ENCODE peak calls at places on chromosomes 2 and 18, in six cellular contexts. L, M, G, V, J and E are unnamed samples.

GRCh38 chr2:1750935-1751767 is 6.8 kb upstream of the PXDN start:
- DNase-seq in L (peak; percentile 47), M (peak; percentile 65), G (peak; percentile 74), V (peak; percentile 89), J (peak; percentile 65), E (peak; percentile 62)

GRCh38 chr2:44247924-44248323 is 27.4 kb upstream of the SLC3A1 start:
- DNase-seq in L (peak; percentile 23), M (no peak), G (no peak), V (no peak), J (no peak), E (no peak)

GRCh38 chr2:241947876-241948275 is 78.3 kb downstream of the RTP5 start:
- DNase-seq in L (no peak), M (no peak), G (no peak), V (no peak), J (no peak), E (no peak)

GRCh38 chr2:113157108-113157896 is 16.5 kb upstream of the PSD4 start:
- DNase-seq in L (peak; percentile 72), M (no peak), G (peak; percentile 81), V (peak; percentile 85), J (peak; percentile 77), E (peak; percentile 81)

GRCh38 chr2:99879481-99879880 is 262.9 kb downstream of the AFF3 start:
- DNase-seq in L (no peak), M (no peak), G (no peak), V (peak; percentile 44), J (no peak), E (no peak)

GRCh38 chr2:127695491-127696472 is 5.5 kb upstream of the SFT2D3 start:
- DNase-seq in L (no peak), M (no peak), G (peak; percentile 37), V (peak; percentile 50), J (peak; percentile 58), E (peak; percentile 75)

GRCh38 chr2:170743530-170744239 is 26.5 kb upstream of the ERICH2 start:
- DNase-seq in L (peak; percentile 93), M (no peak), G (no peak), V (no peak), J (no peak), E (no peak)

GRCh38 chr2:189274412-189274811 is 94.9 kb upstream of the COL5A2 start:
- DNase-seq in L (no peak), M (no peak), G (no peak), V (no peak), J (no peak), E (no peak)

GRCh38 chr18:77749189-77749588 is 499.5 kb downstream of the GALR1 start:
- DNase-seq in L (peak; percentile 26), M (no peak), G (no peak), V (no peak), J (no peak), E (no peak)

GRCh38 chr18:59818769-59819168 is 81.0 kb upstream of the PMAIP1 start:
- DNase-seq in L (no peak), M (no peak), G (no peak), V (no peak), J (no peak), E (no peak)

DNA sequence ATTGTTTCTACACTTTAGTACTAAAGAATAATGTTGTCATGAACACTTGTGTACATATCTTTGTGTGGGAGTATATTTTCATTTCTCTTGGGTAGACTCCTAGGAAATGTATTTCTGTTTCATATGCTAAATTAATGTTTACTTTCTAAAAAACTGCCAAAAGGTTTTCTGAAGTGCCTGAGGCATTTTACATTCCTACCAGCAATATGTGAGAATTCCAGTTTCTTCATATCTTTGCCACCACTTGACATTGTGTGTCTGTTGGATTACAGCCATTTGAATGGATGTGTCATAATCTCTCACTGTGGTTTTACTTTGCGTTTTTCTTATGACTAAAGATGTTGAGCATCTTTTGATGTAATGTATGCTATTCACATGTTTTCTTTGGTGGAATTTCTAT is 428.2 kb upstream of the KCNH7 start:
- DNase-seq in L (no peak), M (no peak), G (no peak), V (no peak), J (no peak), E (no peak)
- H3K27me3 ChIP-seq in L (no peaks in the 10 kb centered on the region), M (no peaks in the 10 kb centered on the region), G (no peaks in the 10 kb centered on the region), V (no peaks in the 10 kb centered on the region), J (no peaks in the 10 kb centered on the region), E (no peaks in the 10 kb centered on the region)

GRCh38 chr2:130765464-130765863 is 10.1 kb downstream of the AMER3 start:
- DNase-seq in L (no peak), M (no peak), G (no peak), V (no peak), J (no peak), E (no peak)
- TF ChIP-seq POLR2A in L (no peak), M (no peak), G (no peak), V (no peak), J (no peak), E (no peak)

GRCh38 chr2:176074919-176075425 is 8.8 kb downstream of the EVX2 start:
- DNase-seq in L (no peak), M (no peak), G (no peak), V (no peak), J (no peak), E (no peak)

GRCh38 chr2:176075476-176075875 is 8.3 kb downstream of the EVX2 start:
- DNase-seq in L (no peak), M (no peak), G (no peak), V (no peak), J (no peak), E (no peak)

GRCh38 chr2:176072951-176073904 is 10.5 kb downstream of the EVX2 start:
- DNase-seq in L (no peak), M (no peak), G (no peak), V (no peak), J (no peak), E (no peak)

GRCh38 chr2:176071330-176072291 is 12.2 kb downstream of the EVX2 start:
- DNase-seq in L (no peak), M (no peak), G (no peak), V (no peak), J (no peak), E (no peak)

GRCh38 chr2:176072292-176072669 is 11.5 kb downstream of the EVX2 start:
- DNase-seq in L (no peak), M (no peak), G (no peak), V (no peak), J (no peak), E (no peak)
- H3K27me3 ChIP-seq in L (peaks cover 76% of the 10 kb centered on the region), M (peaks cover 4% of the 10 kb centered on the region), G (peaks cover 11% of the 10 kb centered on the region), V (peaks cover 77% of the 10 kb centered on the region), J (peaks cover 100% of the 10 kb centered on the region), E (no peaks in the 10 kb centered on the region)

DNA sequence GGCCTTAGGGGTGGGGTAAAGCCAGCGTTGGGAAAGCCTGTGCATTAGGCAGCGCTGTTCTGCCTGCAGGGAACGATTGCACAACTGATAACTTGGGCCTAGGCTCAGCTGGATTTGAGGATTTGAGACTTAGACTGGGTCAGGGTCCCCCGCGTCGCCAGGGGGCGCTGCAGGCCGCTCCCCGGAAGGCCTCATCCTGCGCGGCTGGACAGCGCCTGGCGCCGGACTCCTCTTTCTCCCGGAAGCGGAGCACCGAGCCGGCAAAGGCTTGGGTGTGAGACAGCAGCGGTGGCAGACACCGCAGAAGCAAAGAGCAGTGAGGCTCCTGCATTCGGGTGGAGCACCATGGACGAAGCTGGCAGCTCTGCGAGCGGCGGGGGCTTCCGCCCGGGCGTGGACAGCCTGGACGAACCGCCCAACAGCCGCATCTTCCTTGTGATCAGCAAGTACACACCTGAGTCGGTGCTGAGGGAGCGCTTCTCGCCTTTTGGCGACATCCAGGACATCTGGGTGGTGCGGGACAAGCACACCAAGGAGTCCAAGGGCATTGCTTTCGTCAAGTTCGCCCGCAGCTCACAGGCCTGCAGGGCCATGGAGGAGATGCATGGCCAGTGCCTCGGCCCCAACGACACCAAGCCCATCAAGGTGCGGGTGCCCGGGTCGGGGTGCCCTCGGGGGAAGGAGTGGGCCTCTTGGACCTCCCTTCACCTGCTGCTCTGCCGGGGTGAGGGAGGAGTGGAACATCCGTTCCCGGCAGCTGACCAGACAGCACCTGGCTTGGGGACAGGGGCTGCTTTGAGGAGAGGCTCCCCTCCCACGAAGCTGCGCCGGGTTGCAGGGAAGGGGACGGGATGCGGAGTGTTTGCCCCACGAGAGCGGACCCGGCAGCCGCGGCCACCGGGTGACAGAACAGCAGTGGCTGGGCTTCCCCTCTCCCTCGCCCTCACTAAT is at the start of gene RBM45:
- DNase-seq in L (peak; percentile 95), M (peak; percentile 84), G (peak; percentile 87), V (peak; percentile 93), J (peak; percentile 95), E (peak; percentile 92)
- TF ChIP-seq POLR2A in L (peak; percentile 93), M (no peak), G (peak; percentile 36), V (no peak), J (peak; percentile 80), E (peak; percentile 88)

GRCh38 chr18:45337477-45337876 is 277.8 kb upstream of the SLC14A2 start:
- DNase-seq in L (no peak), M (no peak), G (no peak), V (no peak), J (no peak), E (no peak)

GRCh38 chr18:45335644-45336043 is 279.6 kb upstream of the SLC14A2 start:
- DNase-seq in L (no peak), M (no peak), G (peak; percentile 54), V (no peak), J (no peak), E (no peak)

GRCh38 chr18:45332911-45333310 is 282.4 kb upstream of the SLC14A2 start:
- DNase-seq in L (no peak), M (no peak), G (no peak), V (no peak), J (no peak), E (no peak)

GRCh38 chr18:45334188-45334587 is 281.1 kb upstream of the SLC14A2 start:
- DNase-seq in L (no peak), M (no peak), G (no peak), V (no peak), J (no peak), E (no peak)

DNA sequence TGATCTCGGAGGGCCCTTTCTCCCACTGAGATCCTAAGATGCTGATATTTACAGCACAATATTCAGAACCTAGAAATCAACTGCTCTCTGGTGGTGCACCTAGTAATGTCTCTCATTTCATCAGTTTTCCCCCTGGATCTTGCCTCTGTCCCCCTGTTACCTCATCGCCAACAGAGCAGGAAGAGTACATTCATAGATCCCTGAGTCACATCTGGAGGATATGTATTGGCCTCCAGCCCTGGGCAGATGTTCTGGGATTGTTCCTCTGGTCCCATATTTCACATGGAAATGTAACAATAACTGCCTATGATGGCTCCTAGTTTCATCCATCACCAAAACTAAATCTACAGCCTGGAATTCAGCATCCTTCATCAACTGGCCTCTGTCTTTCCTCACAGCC is 278.8 kb upstream of the SLC14A2 start:
- DNase-seq in L (no peak), M (no peak), G (no peak), V (no peak), J (no peak), E (no peak)
- H3K27me3 ChIP-seq in L (no peaks in the 10 kb centered on the region), M (no peaks in the 10 kb centered on the region), G (no peaks in the 10 kb centered on the region), V (no peaks in the 10 kb centered on the region), J (no peaks in the 10 kb centered on the region), E (no peaks in the 10 kb centered on the region)

DNA sequence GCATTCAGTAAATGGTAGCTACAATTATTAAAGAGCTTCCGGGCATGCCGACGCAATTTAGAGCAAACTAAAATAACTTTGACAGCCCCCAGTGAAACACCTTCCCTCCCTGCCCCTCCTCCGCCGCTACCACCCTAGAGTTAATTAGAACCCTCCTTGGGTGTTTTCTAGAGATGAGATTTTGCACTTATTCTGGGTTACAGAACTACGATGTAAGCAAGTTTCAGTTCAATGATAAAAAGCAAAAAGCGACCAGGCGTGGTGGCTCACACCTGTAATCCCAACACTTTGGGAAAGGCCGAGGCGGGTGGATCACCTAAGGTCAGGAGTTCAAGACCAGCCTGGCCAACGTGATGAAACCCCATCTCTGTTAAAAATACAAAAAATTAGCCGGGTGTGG is 32.6 kb downstream of the SMAD7 start:
- DNase-seq in L (no peak), M (no peak), G (no peak), V (no peak), J (no peak), E (no peak)
- TF ChIP-seq POLR2A in L (no peak), M (no peak), G (no peak), V (no peak), J (no peak), E (no peak)

GRCh38 chr2:118988706-118989105 is 46.7 kb downstream of the MARCO start:
- DNase-seq in L (no peak), M (no peak), G (no peak), V (no peak), J (no peak), E (no peak)
- H3K27me3 ChIP-seq in L (peaks cover 21% of the 10 kb centered on the region), M (no peaks in the 10 kb centered on the region), G (no peaks in the 10 kb centered on the region), V (no peaks in the 10 kb centered on the region), J (no peaks in the 10 kb centered on the region), E (no peaks in the 10 kb centered on the region)